ENCODE peak calls at places on chromosomes 3 and 15, in six cellular contexts. I is Caco-2, V is AG10803, Y is AG09319, H is fibroblast of the aortic adventitia, B is fibroblast of gingiva. L is an unnamed sample.

GRCh38 chr3:125045965-125046364 is 9.8 kb downstream of the HEG1 start:
- DNase-seq in V (peak), Y (peak), H (peak), I (no peak), B (peak), L (no peak)

GRCh38 chr15:22823495-22824128 is 14.9 kb upstream of the NIPA2 start:
- DNase-seq in B (no peak), I (no peak), V (no peak), Y (no peak), H (no peak), L (no peak)

GRCh38 chr15:82650046-82650670 is 3.0 kb upstream of the CPEB1 start:
- DNase-seq in I (no peak), Y (no peak), V (no peak), B (no peak), H (no peak), L (no peak)

GRCh38 chr3:38576131-38577088 is 73.1 kb downstream of the SCN5A start:
- DNase-seq in Y (no peak), H (no peak), V (no peak), I (no peak), B (no peak), L (no peak)

GRCh38 chr3:178634975-178635374 is 98.7 kb downstream of the KCNMB2 start:
- DNase-seq in Y (no peak), B (no peak), V (no peak), H (no peak), I (no peak), L (no peak)

GRCh38 chr3:191412764-191413163 is 48.2 kb upstream of the PYDC2 start:
- DNase-seq in V (peak), I (no peak), B (peak), Y (peak), H (peak), L (no peak)

GRCh38 chr3:41881233-41881821 is 80.6 kb downstream of the ULK4 start:
- DNase-seq in V (peak), I (peak), H (peak), Y (peak), B (peak), L (peak)

GRCh38 chr3:171829841-171830559 is 13.1 kb upstream of the TMEM212 start:
- DNase-seq in I (peak), B (peak), H (peak), V (peak), Y (no peak), L (peak)

GRCh38 chr15:25882466-25882865 is 19.3 kb upstream of the ATP10A start:
- DNase-seq in Y (no peak), V (no peak), B (no peak), I (no peak), H (peak), L (no peak)

GRCh38 chr3:55639143-55639542 is 152.0 kb upstream of the WNT5A start:
- DNase-seq in B (no peak), H (no peak), I (no peak), V (no peak), Y (no peak), L (no peak)

GRCh38 chr3:44198265-44198956 is 43.3 kb upstream of the TOPAZ1 start:
- DNase-seq in I (peak), B (peak), Y (peak), V (peak), H (peak), L (peak)

GRCh38 chr15:38440353-38441129 is 13.4 kb upstream of the FAM98B start:
- DNase-seq in Y (peak), V (peak), H (peak), B (peak), I (peak), L (no peak)

GRCh38 chr15:42042602-42043400 is 22.0 kb upstream of the PLA2G4E start:
- DNase-seq in Y (no peak), H (no peak), I (no peak), V (no peak), B (no peak), L (no peak)

GRCh38 chr3:157494581-157495281 is 8.5 kb downstream of the VEPH1 start:
- DNase-seq in Y (no peak), V (no peak), H (peak), B (peak), I (no peak), L (no peak)

GRCh38 chr15:89486726-89487050 is 9.7 kb downstream of the RHCG start:
- DNase-seq in V (no peak), I (peak), H (no peak), B (no peak), Y (no peak), L (no peak)

GRCh38 chr3:188166471-188166870 is 12.5 kb downstream of the LPP start:
- DNase-seq in B (no peak), Y (no peak), H (no peak), I (no peak), V (no peak), L (no peak)

GRCh38 chr15:66169023-66169422 is 84.5 kb downstream of the MEGF11 start:
- DNase-seq in B (no peak), H (no peak), V (no peak), Y (no peak), I (no peak), L (no peak)

GRCh38 chr3:150761831-150762661 is 923 bp downstream of the SIAH2 start:
- DNase-seq in I (peak), Y (no peak), V (peak), B (peak), H (peak), L (peak)

GRCh38 chr15:92877000-92877399 is 23.1 kb upstream of the CHD2 start:
- DNase-seq in H (no peak), B (no peak), I (peak), V (no peak), Y (no peak), L (no peak)

GRCh38 chr15:79028411-79028964 is 62.1 kb downstream of the RASGRF1 start:
- DNase-seq in V (peak), B (no peak), I (peak), Y (no peak), H (peak), L (peak)

GRCh38 chr3:29912600-29913288 is 631.9 kb downstream of the RBMS3 start:
- DNase-seq in H (no peak), B (no peak), I (no peak), V (no peak), Y (no peak), L (no peak)

GRCh38 chr3:120039642-120040610 is 54.3 kb downstream of the GSK3B start:
- DNase-seq in H (no peak), V (peak), B (no peak), Y (no peak), I (peak), L (no peak)

GRCh38 chr15:25372298-25372697 is 66.5 kb downstream of the UBE3A start:
- DNase-seq in I (no peak), V (no peak), Y (peak), H (peak), B (peak), L (no peak)

GRCh38 chr15:58049520-58050227 is 15.8 kb downstream of the ALDH1A2 start:
- DNase-seq in I (no peak), B (no peak), V (no peak), Y (no peak), H (no peak), L (no peak)

GRCh38 chr3:104596551-104596950 is 770.2 kb upstream of the ALCAM start:
- DNase-seq in I (peak), B (peak), V (peak), H (peak), Y (peak), L (peak)

GRCh38 chr3:114336122-114336697 is 42.4 kb downstream of the TIGIT start:
- DNase-seq in V (peak), I (no peak), B (no peak), H (peak), Y (no peak), L (no peak)

GRCh38 chr3:149401215-149401925 is 23.9 kb upstream of the TM4SF1 start:
- DNase-seq in I (peak), V (no peak), B (peak), H (peak), Y (no peak), L (no peak)

GRCh38 chr3:106590259-106590658 is 721.4 kb upstream of the CBLB start:
- DNase-seq in H (peak), B (peak), I (no peak), V (peak), Y (no peak), L (no peak)

GRCh38 chr3:8864570-8865350 is 95.3 kb upstream of the OXTR start:
- DNase-seq in I (no peak), V (no peak), Y (no peak), B (no peak), H (no peak), L (no peak)

GRCh38 chr15:100999369-100999768 is 80.2 kb downstream of the LRRK1 start:
- DNase-seq in H (peak), Y (no peak), B (no peak), I (no peak), V (peak), L (no peak)

GRCh38 chr3:37030573-37030972 is 37.3 kb downstream of the MLH1 start:
- DNase-seq in Y (no peak), I (no peak), V (no peak), B (no peak), H (no peak), L (no peak)

GRCh38 chr3:42667523-42668402 is 14.3 kb downstream of the ZBTB47 start:
- DNase-seq in I (no peak), B (peak), V (peak), Y (no peak), H (peak), L (no peak)

GRCh38 chr15:97561529-97561928 is 399.0 kb upstream of the ARRDC4 start:
- DNase-seq in V (no peak), Y (no peak), I (no peak), B (no peak), H (no peak), L (no peak)

GRCh38 chr15:95259513-95259912 is 1028.2 kb downstream of the MCTP2 start:
- DNase-seq in B (peak), I (peak), H (peak), Y (peak), V (peak), L (peak)

GRCh38 chr15:67080118-67080899 is 14.9 kb downstream of the SMAD3 start:
- DNase-seq in I (no peak), H (peak), B (peak), Y (peak), V (peak), L (no peak)

L was measured in HuH-7.5.